ENCODE peak calls at places on chromosomes 5 and 9, in five cellular contexts. L, Y, F, B and U are unnamed samples.

GRCh38 chr5:115452791-115453190 is 91.8 kb downstream of the FEM1C start:
- DNase-seq in L (no peak), B (no peak), Y (no peak), F (no peak), U (no peak)

GRCh38 chr5:34959323-34959722 is 30.0 kb downstream of the DNAJC21 start:
- DNase-seq in L (no peak), Y (peak), B (peak), F (no peak), U (no peak)

GRCh38 chr9:123614503-123615258 is 258.7 kb downstream of the CRB2 start:
- DNase-seq in B (no peak), L (no peak), F (peak), Y (no peak), U (no peak)

GRCh38 chr5:136457390-136458094 is 92.2 kb upstream of the TRPC7 start:
- DNase-seq in F (no peak), L (no peak), Y (no peak), B (no peak), U (no peak)

GRCh38 chr5:67246108-67246507 is 49.5 kb upstream of the CD180 start:
- DNase-seq in F (peak), B (peak), Y (no peak), L (no peak), U (no peak)

GRCh38 chr9:79220666-79221065 is 351.1 kb upstream of the TLE4 start:
- DNase-seq in B (no peak), L (no peak), F (no peak), Y (no peak), U (no peak)

GRCh38 chr9:13049223-13049622 is 230.3 kb downstream of the MPDZ start:
- DNase-seq in F (no peak), B (no peak), Y (no peak), L (no peak), U (no peak)

GRCh38 chr5:96080557-96080956 is 118.9 kb upstream of the ELL2 start:
- DNase-seq in L (no peak), F (no peak), B (no peak), Y (no peak), U (no peak)

GRCh38 chr9:98191615-98192502 is 578 bp downstream of the CORO2A start:
- DNase-seq in F (peak), L (no peak), Y (peak), B (peak), U (no peak)

GRCh38 chr9:21331676-21332402 is 3.4 kb downstream of the KLHL9 start:
- DNase-seq in B (no peak), F (no peak), L (no peak), Y (no peak), U (no peak)

GRCh38 chr5:68406767-68407232 is 191.2 kb downstream of the PIK3R1 start:
- DNase-seq in L (no peak), F (peak), Y (peak), B (no peak), U (no peak)

GRCh38 chr9:115373000-115373709 is 255.2 kb upstream of the TNC start:
- DNase-seq in F (no peak), L (no peak), Y (peak), B (peak), U (no peak)

GRCh38 chr5:163509288-163510040 is 4.0 kb downstream of the MAT2B start:
- DNase-seq in B (peak), L (no peak), Y (no peak), F (no peak), U (no peak)

GRCh38 chr5:52789867-52790266 is 2.2 kb downstream of the ITGA1 start:
- DNase-seq in B (no peak), L (no peak), F (no peak), Y (no peak), U (no peak)

GRCh38 chr5:122846051-122846567 is 696 bp downstream of the SNX24 start:
- DNase-seq in Y (peak), L (no peak), B (peak), F (no peak), U (no peak)

GRCh38 chr5:126354857-126355731 is 68.1 kb upstream of the GRAMD2B start:
- DNase-seq in Y (no peak), B (no peak), L (no peak), F (no peak), U (no peak)

GRCh38 chr5:80092521-80093107 is 57.5 kb downstream of the THBS4 start:
- DNase-seq in Y (no peak), B (no peak), L (no peak), F (no peak), U (no peak)

GRCh38 chr9:19629506-19629905 is 159.3 kb downstream of the SLC24A2 start:
- DNase-seq in Y (no peak), B (no peak), L (no peak), F (no peak), U (no peak)

GRCh38 chr9:129242191-129242953 is 64.3 kb upstream of the IER5L start:
- DNase-seq in F (no peak), L (no peak), B (no peak), Y (no peak), U (no peak)

GRCh38 chr9:89410709-89411111 is 87.2 kb downstream of the SEMA4D start:
- DNase-seq in F (no peak), B (peak), L (no peak), Y (no peak), U (no peak)

GRCh38 chr5:164237531-164237930 is 732.1 kb downstream of the MAT2B start:
- DNase-seq in F (no peak), Y (no peak), L (no peak), B (no peak), U (no peak)

GRCh38 chr9:77015291-77016048 is 4.0 kb upstream of the FOXB2 start:
- DNase-seq in B (no peak), Y (no peak), L (no peak), F (no peak), U (no peak)

GRCh38 chr5:78706825-78707224 is 58.3 kb upstream of the LHFPL2 start:
- DNase-seq in F (no peak), Y (no peak), L (no peak), B (no peak), U (no peak)

GRCh38 chr5:77719666-77720363 is 56.3 kb downstream of the TBCA start:
- DNase-seq in Y (no peak), B (no peak), F (no peak), L (no peak), U (no peak)

GRCh38 chr5:140795259-140795641 is 598 bp downstream of the PCDHA2 start:
- DNase-seq in Y (no peak), B (peak), F (no peak), L (no peak), U (no peak)

GRCh38 chr5:52786937-52787599 is 648 bp upstream of the ITGA1 start:
- DNase-seq in B (peak), L (no peak), F (peak), Y (peak), U (no peak)

GRCh38 chr5:143837306-143837848 is 25.4 kb downstream of the HMHB1 start:
- DNase-seq in Y (no peak), B (no peak), L (no peak), F (no peak), U (no peak)

GRCh38 chr5:111945535-111945934 is 188.5 kb upstream of the NREP start:
- DNase-seq in F (no peak), L (no peak), Y (no peak), B (no peak), U (no peak)

GRCh38 chr5:96597441-96598020 is 64.6 kb upstream of the CAST start:
- DNase-seq in B (peak), Y (no peak), L (no peak), F (no peak), U (no peak)

GRCh38 chr9:123089040-123089439 is 55.6 kb downstream of the GPR21 start:
- DNase-seq in B (no peak), F (no peak), L (no peak), Y (no peak), U (no peak)

GRCh38 chr9:129143461-129143927 is 32.3 kb downstream of the PTPA start:
- DNase-seq in B (no peak), Y (no peak), L (no peak), F (peak), U (no peak)

GRCh38 chr9:108869092-108869725 is 7.1 kb downstream of the ACTL7A start:
- DNase-seq in F (no peak), B (peak), Y (peak), L (no peak), U (no peak)

GRCh38 chr5:69484891-69485290 is 7.7 kb upstream of the OCLN start:
- DNase-seq in B (no peak), L (no peak), F (no peak), Y (no peak), U (no peak)

GRCh38 chr5:98454407-98454806 is 319.1 kb upstream of the RGMB start:
- DNase-seq in B (no peak), L (no peak), Y (no peak), F (no peak), U (no peak)

GRCh38 chr5:168818586-168818985 is 239.4 kb upstream of the PANK3 start:
- DNase-seq in Y (no peak), L (no peak), B (no peak), F (no peak), U (no peak)

DNA sequence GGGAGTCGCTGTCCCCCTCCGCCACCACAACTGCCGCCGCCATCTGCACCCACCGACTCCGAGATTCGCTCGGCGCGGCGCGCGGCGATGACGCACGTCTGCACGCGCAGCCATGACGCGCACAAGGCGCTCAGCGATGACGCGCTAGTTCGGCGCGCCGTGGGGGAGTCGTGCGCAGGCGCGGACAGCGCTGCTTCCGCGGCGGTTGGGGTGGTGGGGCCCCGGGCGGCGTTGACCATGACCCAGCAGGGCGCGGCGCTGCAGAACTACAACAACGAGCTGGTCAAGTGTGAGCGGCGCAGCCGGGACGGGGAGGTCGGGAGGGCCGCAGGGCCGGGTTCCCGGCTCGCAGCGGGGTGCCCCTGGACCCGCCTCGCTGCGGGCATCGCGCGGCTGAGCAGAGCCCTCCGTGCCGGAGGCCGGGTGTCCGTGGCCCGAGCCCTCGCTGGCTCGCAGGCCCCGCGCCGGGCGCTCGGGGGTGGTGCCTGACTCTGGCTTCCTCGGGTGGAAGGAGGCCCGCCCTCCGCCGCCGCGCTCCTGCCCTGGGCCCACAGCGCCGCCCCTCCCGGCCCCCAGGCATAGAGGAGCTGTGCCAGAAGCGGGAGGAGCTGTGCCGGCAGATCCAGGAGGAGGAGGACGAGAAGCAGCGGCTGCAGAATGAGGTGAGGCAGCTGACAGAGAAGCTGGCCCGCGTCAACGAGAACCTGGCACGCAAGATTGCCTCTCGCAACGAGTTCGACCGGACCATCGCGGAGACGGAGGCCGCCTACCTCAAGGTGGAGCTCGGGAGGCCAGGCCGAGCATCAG is at the start of the genes ANAPC2 and SSNA1:
- DNase-seq in Y (peak), B (peak), F (peak), L (peak), U (peak)
- H3K27ac ChIP-seq in Y (peak), B (peak), F (peak), L (peak), U (peak)

DNA sequence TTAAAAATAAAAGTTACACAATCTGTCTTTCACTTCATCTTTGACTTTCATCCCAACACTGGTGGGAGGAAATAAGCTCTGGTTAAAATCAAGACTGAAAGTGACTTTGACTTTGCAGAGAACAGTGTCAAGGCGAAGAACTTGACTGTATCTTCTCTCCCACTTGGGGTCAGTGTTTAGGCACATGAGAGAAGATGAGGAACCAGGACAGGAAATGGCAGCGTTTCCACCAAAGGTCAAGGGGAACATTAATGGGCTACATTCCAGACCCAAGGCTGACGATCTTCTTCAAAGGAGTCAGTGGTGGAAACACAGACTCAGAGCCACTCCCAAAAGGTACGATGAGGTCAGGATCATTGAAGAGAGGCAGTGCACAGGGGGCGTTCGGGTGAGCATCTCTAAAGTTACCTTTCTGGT is 409.5 kb downstream of the ARHGEF28 start:
- DNase-seq in F (peak), B (peak), L (no peak), Y (peak), U (no peak)
- TF ChIP-seq CTCF in F (peak), B (peak), L (peak), Y (peak), U (no peak)

DNA sequence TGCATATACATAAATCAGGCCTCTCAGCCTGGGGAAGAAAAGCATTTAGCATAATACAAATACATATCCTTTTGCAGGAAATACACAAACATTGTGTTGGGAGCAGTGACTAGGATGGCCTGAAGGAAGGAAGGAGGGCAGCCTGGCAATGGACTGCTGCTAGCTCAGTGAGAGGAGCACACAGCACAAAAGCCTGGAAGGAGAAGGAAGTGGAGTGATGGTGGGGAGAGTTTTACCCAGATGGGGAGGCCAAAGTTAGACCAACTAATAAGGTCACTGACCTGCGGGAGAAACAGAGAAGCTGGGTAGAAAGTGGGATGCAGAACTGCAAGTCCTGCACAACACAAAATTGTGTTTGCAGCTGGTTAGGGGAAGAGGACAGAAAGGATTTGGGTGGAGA is 39.6 kb downstream of the SEMA6A start:
- DNase-seq in B (no peak), Y (no peak), L (no peak), F (no peak), U (no peak)
- H3K27ac ChIP-seq in B (no peak), Y (no peak), L (peak), F (no peak), U (no peak)

GRCh38 chr5:82499845-82500244 is 221.7 kb upstream of the RPS23 start:
- DNase-seq in B (no peak), F (no peak), Y (no peak), L (no peak), U (no peak)

GRCh38 chr5:82497242-82497641 is 219.1 kb upstream of the RPS23 start:
- DNase-seq in B (no peak), F (no peak), Y (no peak), L (no peak), U (no peak)

GRCh38 chr5:82493217-82493616 is 215.1 kb upstream of the RPS23 start:
- DNase-seq in F (no peak), B (no peak), L (no peak), Y (no peak), U (no peak)

GRCh38 chr5:82489668-82490067 is 211.5 kb upstream of the RPS23 start:
- DNase-seq in L (no peak), B (no peak), Y (no peak), F (no peak), U (no peak)

DNA sequence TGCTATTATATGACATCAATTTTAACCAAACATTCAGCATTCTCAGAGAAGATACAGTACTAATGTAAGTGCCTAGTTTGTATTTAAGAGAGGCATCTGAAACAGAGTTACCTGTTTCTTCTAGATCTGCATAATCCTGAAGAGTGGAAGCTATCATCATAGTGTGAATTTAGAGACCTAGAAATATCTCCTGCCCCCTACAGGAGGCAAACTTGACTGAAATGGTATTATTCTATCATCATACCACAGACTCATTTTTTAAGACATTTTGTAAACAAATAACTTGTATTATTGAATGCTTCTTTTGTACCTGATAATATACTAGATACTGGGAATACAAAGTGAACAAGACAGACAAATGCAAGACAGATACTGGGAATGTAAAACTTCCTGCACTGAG is 216.8 kb upstream of the RPS23 start:
- DNase-seq in F (no peak), B (no peak), L (no peak), Y (no peak), U (no peak)
- TF ChIP-seq CTCF in F (peak), B (no peak), L (no peak), Y (no peak), U (no peak)

DNA sequence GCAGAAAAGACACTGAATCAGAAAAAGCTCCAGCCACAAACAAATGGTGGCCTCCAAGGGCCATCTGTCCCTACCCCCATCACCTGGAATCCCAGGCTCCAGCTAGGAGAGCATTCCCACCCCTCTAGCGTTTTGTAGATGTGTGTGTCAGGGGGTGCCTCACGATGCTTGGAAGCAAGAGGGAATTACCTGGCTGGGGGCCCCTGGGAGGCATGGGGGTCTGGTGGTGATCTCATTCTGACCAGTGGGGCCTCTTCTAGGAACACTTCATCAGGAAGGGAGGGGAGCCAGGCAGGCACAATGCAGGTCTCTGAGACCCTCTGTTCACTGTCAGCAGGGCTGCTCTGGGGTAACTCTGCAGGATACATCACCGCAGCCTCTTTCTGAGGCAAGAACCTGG is 6.0 kb downstream of the SHROOM1 start:
- DNase-seq in B (no peak), F (no peak), Y (no peak), L (no peak), U (no peak)
- H3K27ac ChIP-seq in B (no peak), F (no peak), Y (no peak), L (peak), U (no peak)